ENCODE peak calls at places on chromosomes 5 and 9, in ten cellular contexts. One of them, this sample, is unnamed.

GRCh38 chr9:108093773-108094675 is 604.5 kb upstream of the KLF4 start:
- DNase-seq in HEK293T: no peak
- DNase-seq in NCI-H1092: no peak
- DNase-seq in AG09309: no peak
- DNase-seq in A172: peak
- DNase-seq in DMS79: no peak
- DNase-seq in OCI-LY7: no peak
- DNase-seq in epithelial cell of esophagus: peak
- DNase-seq in NCI-H460: peak
- DNase-seq in fibroblast of pulmonary artery: no peak
- DNase-seq in this sample: peak

GRCh38 chr9:68933434-68934318 is 80.2 kb downstream of the PRKACG start:
- DNase-seq in HEK293T: no peak
- DNase-seq in NCI-H1092: no peak
- DNase-seq in AG09309: no peak
- DNase-seq in A172: no peak
- DNase-seq in DMS79: no peak
- DNase-seq in OCI-LY7: peak
- DNase-seq in epithelial cell of esophagus: no peak
- DNase-seq in NCI-H460: no peak
- DNase-seq in fibroblast of pulmonary artery: no peak
- DNase-seq in this sample: no peak

GRCh38 chr5:125481506-125482455 is 735.3 kb upstream of the ZNF608 start:
- DNase-seq in HEK293T: no peak
- DNase-seq in NCI-H1092: peak
- DNase-seq in AG09309: no peak
- DNase-seq in A172: no peak
- DNase-seq in DMS79: no peak
- DNase-seq in OCI-LY7: no peak
- DNase-seq in epithelial cell of esophagus: no peak
- DNase-seq in NCI-H460: no peak
- DNase-seq in fibroblast of pulmonary artery: no peak
- DNase-seq in this sample: no peak

GRCh38 chr9:100534401-100534800 is 43.5 kb upstream of the CAVIN4 start:
- DNase-seq in HEK293T: no peak
- DNase-seq in NCI-H1092: no peak
- DNase-seq in AG09309: no peak
- DNase-seq in A172: no peak
- DNase-seq in DMS79: no peak
- DNase-seq in OCI-LY7: no peak
- DNase-seq in epithelial cell of esophagus: no peak
- DNase-seq in NCI-H460: no peak
- DNase-seq in fibroblast of pulmonary artery: no peak
- DNase-seq in this sample: no peak

GRCh38 chr5:115419794-115420585 is 123.5 kb upstream of the CCDC112 start:
- DNase-seq in HEK293T: no peak
- DNase-seq in NCI-H1092: no peak
- DNase-seq in AG09309: peak
- DNase-seq in A172: peak
- DNase-seq in DMS79: no peak
- DNase-seq in OCI-LY7: no peak
- DNase-seq in epithelial cell of esophagus: peak
- DNase-seq in NCI-H460: no peak
- DNase-seq in fibroblast of pulmonary artery: peak
- DNase-seq in this sample: no peak

GRCh38 chr9:91844170-91844569 is 105.9 kb downstream of the ROR2 start:
- DNase-seq in HEK293T: no peak
- DNase-seq in NCI-H1092: no peak
- DNase-seq in AG09309: no peak
- DNase-seq in A172: no peak
- DNase-seq in DMS79: no peak
- DNase-seq in OCI-LY7: no peak
- DNase-seq in epithelial cell of esophagus: no peak
- DNase-seq in NCI-H460: no peak
- DNase-seq in fibroblast of pulmonary artery: no peak
- DNase-seq in this sample: no peak

GRCh38 chr5:178313316-178313715 is 80.7 kb upstream of the PHYKPL start:
- DNase-seq in HEK293T: no peak
- DNase-seq in NCI-H1092: no peak
- DNase-seq in AG09309: no peak
- DNase-seq in A172: no peak
- DNase-seq in DMS79: no peak
- DNase-seq in OCI-LY7: no peak
- DNase-seq in epithelial cell of esophagus: no peak
- DNase-seq in NCI-H460: no peak
- DNase-seq in fibroblast of pulmonary artery: no peak
- DNase-seq in this sample: no peak

GRCh38 chr5:39209924-39210323 is 9.4 kb downstream of the FYB1 start:
- DNase-seq in HEK293T: no peak
- DNase-seq in NCI-H1092: no peak
- DNase-seq in AG09309: no peak
- DNase-seq in A172: no peak
- DNase-seq in DMS79: no peak
- DNase-seq in OCI-LY7: no peak
- DNase-seq in epithelial cell of esophagus: no peak
- DNase-seq in NCI-H460: no peak
- DNase-seq in fibroblast of pulmonary artery: no peak
- DNase-seq in this sample: no peak

GRCh38 chr9:129481424-129481823 is 139.5 kb downstream of the C9orf50 start:
- DNase-seq in HEK293T: no peak
- DNase-seq in NCI-H1092: no peak
- DNase-seq in AG09309: no peak
- DNase-seq in A172: no peak
- DNase-seq in DMS79: no peak
- DNase-seq in OCI-LY7: no peak
- DNase-seq in epithelial cell of esophagus: no peak
- DNase-seq in NCI-H460: no peak
- DNase-seq in fibroblast of pulmonary artery: no peak
- DNase-seq in this sample: no peak

GRCh38 chr9:88218721-88219120 is 80.4 kb upstream of the SPATA31C2 start:
- DNase-seq in HEK293T: no peak
- DNase-seq in NCI-H1092: no peak
- DNase-seq in AG09309: no peak
- DNase-seq in A172: no peak
- DNase-seq in DMS79: no peak
- DNase-seq in OCI-LY7: no peak
- DNase-seq in epithelial cell of esophagus: peak
- DNase-seq in NCI-H460: no peak
- DNase-seq in fibroblast of pulmonary artery: peak
- DNase-seq in this sample: no peak

GRCh38 chr9:72534931-72535330 is 13.5 kb downstream of the TMC1 start:
- DNase-seq in HEK293T: no peak
- DNase-seq in NCI-H1092: no peak
- DNase-seq in AG09309: no peak
- DNase-seq in A172: no peak
- DNase-seq in DMS79: no peak
- DNase-seq in OCI-LY7: no peak
- DNase-seq in epithelial cell of esophagus: peak
- DNase-seq in NCI-H460: no peak
- DNase-seq in fibroblast of pulmonary artery: no peak
- DNase-seq in this sample: no peak

GRCh38 chr9:99778829-99779228 is 42.9 kb upstream of the NR4A3 start:
- DNase-seq in HEK293T: no peak
- DNase-seq in NCI-H1092: no peak
- DNase-seq in AG09309: no peak
- DNase-seq in A172: no peak
- DNase-seq in DMS79: no peak
- DNase-seq in OCI-LY7: no peak
- DNase-seq in epithelial cell of esophagus: no peak
- DNase-seq in NCI-H460: no peak
- DNase-seq in fibroblast of pulmonary artery: no peak
- DNase-seq in this sample: no peak